ENCODE peak calls at places on chromosome 12, in ten cellular contexts. Q, R, L, W, U, J, C, B, H and M are unnamed samples.

GRCh38 chr12:93060666-93061413 is 131.7 kb upstream of the EEA1 start:
- DNase-seq in Q (no peak), J (peak; percentile 68), C (no peak), L (peak; percentile 76), U (no peak), H (peak; percentile 52), R (peak; percentile 50), B (peak; percentile 84), W (no peak), M (peak; percentile 59)

GRCh38 chr12:116206828-116207227 is 70.7 kb downstream of the MED13L start:
- DNase-seq in U (no peak), C (no peak), L (no peak), H (no peak), B (no peak), R (no peak), W (no peak), J (no peak), Q (no peak), M (no peak)

GRCh38 chr12:14611640-14612203 is 44.0 kb upstream of the PLBD1 start:
- DNase-seq in J (no peak), R (no peak), C (no peak), H (no peak), U (no peak), L (no peak), W (no peak), Q (no peak), B (no peak), M (no peak)

GRCh38 chr12:101777476-101777875 is 38.2 kb upstream of the SYCP3 start:
- DNase-seq in Q (no peak), B (no peak), R (no peak), W (no peak), C (no peak), J (no peak), L (no peak), H (no peak), U (no peak), M (no peak)

GRCh38 chr12:108653082-108653516 is 19.4 kb upstream of the SELPLG start:
- DNase-seq in J (no peak), U (no peak), B (no peak), W (no peak), L (no peak), Q (no peak), C (no peak), H (no peak), R (no peak), M (no peak)

GRCh38 chr12:129186952-129187351 is 333.7 kb downstream of the GLT1D1 start:
- DNase-seq in C (no peak), J (no peak), H (no peak), Q (no peak), L (no peak), B (no peak), W (no peak), R (no peak), U (no peak), M (no peak)

GRCh38 chr12:56129210-56129691 is 1.2 kb downstream of the ESYT1 start:
- DNase-seq in W (peak; percentile 64), J (no peak), U (peak; percentile 64), C (no peak), B (peak; percentile 35), Q (peak; percentile 65), L (peak; percentile 67), R (peak; percentile 30), H (peak; percentile 39), M (peak; percentile 59)

GRCh38 chr12:135127-135526 is 68.6 kb downstream of the IQSEC3 start:
- DNase-seq in L (no peak), Q (no peak), J (no peak), C (no peak), R (no peak), W (no peak), U (no peak), B (no peak), H (no peak), M (no peak)

GRCh38 chr12:57604454-57605307 is at the start of gene DTX3:
- DNase-seq in C (peak; percentile 12), H (peak; percentile 20), J (no peak), U (peak; percentile 51), L (peak; percentile 52), Q (peak; percentile 55), R (peak; percentile 19), W (no peak), B (peak; percentile 22), M (no peak)

DNA sequence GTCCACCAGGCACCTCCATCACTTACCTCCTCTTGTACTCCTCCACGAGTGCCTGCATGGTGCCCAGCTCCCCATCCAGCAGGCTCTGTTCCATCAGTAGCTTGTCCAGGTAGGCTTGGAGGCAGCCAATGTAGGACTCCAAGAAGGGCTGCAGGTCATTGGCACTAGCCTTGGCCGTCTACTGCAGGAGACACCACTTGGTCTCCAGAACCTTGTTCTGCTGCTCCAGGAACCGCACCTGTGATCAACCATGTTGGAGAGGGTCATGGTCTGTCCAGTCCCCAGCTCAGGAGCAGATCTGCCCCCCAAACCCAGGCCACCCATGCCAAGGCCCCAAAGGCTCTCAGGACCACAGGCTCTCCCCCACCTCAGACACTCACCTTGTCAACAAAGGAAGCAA is 23.9 kb downstream of the KRT76 start:
- DNase-seq in W (no peak), L (no peak), B (no peak), C (no peak), U (no peak), R (no peak), H (no peak), J (no peak), Q (no peak), M (no peak)
- TF ChIP-seq CTCF in W (no peak), L (no peak), B (no peak), C (no peak), U (no peak), R (no peak), H (no peak), J (no peak), Q (no peak), M (no peak)

GRCh38 chr12:47811070-47811391 is 8.7 kb downstream of the HDAC7 start:
- DNase-seq in W (no peak), C (no peak), Q (no peak), L (peak; percentile 45), J (no peak), H (no peak), B (no peak), U (no peak), R (no peak), M (no peak)
- H3K4me3 ChIP-seq in W (no peak overlapping the region), C (no peak overlapping the region), Q (peak overlapping the region; percentile 17), L (no peak overlapping the region), J (no peak overlapping the region), H (no peak overlapping the region), B (no peak overlapping the region), U (no peak overlapping the region), R (no peak overlapping the region), M (no peak overlapping the region)

GRCh38 chr12:5096241-5096880 is 52.7 kb downstream of the KCNA5 start:
- DNase-seq in J (no peak), W (peak; percentile 16), L (no peak), C (no peak), H (peak; percentile 80), R (peak; percentile 4), B (peak; percentile 74), Q (no peak), U (no peak), M (peak; percentile 6)
- TF ChIP-seq CTCF in J (peak; percentile 29), W (no peak), L (no peak), C (no peak), H (peak; percentile 40), R (no peak), B (peak; percentile 28), Q (peak; percentile 36), U (no peak), M (no peak)

DNA sequence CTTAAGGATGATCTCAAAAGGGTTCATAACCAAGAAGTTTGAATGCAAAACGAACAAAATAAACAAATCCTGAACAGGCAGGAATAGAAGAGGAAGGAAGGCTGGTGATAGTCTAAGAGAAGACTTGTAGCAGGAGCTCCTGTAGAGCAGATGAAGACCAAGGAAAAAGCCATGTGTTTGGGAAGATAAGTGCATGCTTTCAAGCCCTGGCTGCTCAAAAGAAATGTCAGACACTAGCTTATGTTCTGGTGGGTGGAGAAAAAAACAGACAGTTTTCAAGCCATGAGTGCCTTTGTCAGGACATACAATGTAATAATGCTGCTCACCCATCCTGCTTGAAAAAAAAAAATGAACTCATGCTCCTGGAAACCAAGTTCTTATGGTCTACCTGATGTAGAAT is 27.4 kb downstream of the TAOK3 start:
- DNase-seq in J (no peak), Q (no peak), L (no peak), W (no peak), H (no peak), B (no peak), U (no peak), C (no peak), R (no peak), M (no peak)
- H3K4me3 ChIP-seq in J (no peak overlapping the region), Q (no peak overlapping the region), L (no peak overlapping the region), W (no peak overlapping the region), H (no peak overlapping the region), B (no peak overlapping the region), U (no peak overlapping the region), C (no peak overlapping the region), R (no peak overlapping the region), M (no peak overlapping the region)

GRCh38 chr12:123078114-123078465 is 72.8 kb downstream of the PITPNM2 start:
- DNase-seq in C (no peak), H (no peak), W (no peak), R (no peak), U (no peak), J (no peak), B (no peak), Q (no peak), L (no peak), M (no peak)

GRCh38 chr12:123078531-123079123 is 72.3 kb downstream of the PITPNM2 start:
- DNase-seq in R (no peak), H (no peak), J (no peak), W (no peak), C (no peak), L (no peak), Q (no peak), B (no peak), U (no peak), M (no peak)

GRCh38 chr12:123076604-123077297 is 74.1 kb downstream of the PITPNM2 start:
- DNase-seq in R (no peak), L (no peak), B (no peak), H (no peak), J (no peak), Q (no peak), W (no peak), U (no peak), C (no peak), M (no peak)

GRCh38 chr12:123075591-123076171 is 75.2 kb downstream of the PITPNM2 start:
- DNase-seq in H (no peak), U (no peak), W (peak; percentile 36), B (peak; percentile 50), C (no peak), R (no peak), J (no peak), L (peak; percentile 30), Q (no peak), M (no peak)

GRCh38 chr12:123077298-123078113 is 73.4 kb downstream of the PITPNM2 start:
- DNase-seq in W (no peak), R (no peak), L (no peak), B (no peak), C (no peak), H (no peak), Q (no peak), J (no peak), U (no peak), M (no peak)
- TF ChIP-seq CTCF in W (no peak), R (no peak), L (no peak), B (no peak), C (no peak), H (no peak), Q (peak; percentile 10), J (no peak), U (no peak), M (no peak)